ENCODE peak calls at places on chromosome 19, in nine cellular contexts. I is GM23338, S is AG04450, P is D721Med, F is transverse colon, N is dorsolateral prefrontal cortex, T is neural progenitor cell, V is heart right ventricle, R is RWPE1. U is an unnamed sample.

GRCh38 chr19:16985403-16985802 is 41.2 kb downstream of the CPAMD8 start:
- DNase-seq in I (no peak), F (no peak), S (no peak), T (no peak), V (no peak), R (no peak), N (no peak), P (no peak), U (no peak)

GRCh38 chr19:5250127-5250659 is 90.4 kb downstream of the PTPRS start:
- DNase-seq in I (no peak), N (peak; percentile 78), F (peak; percentile 28), V (peak; percentile 74), T (no peak), R (no peak), S (no peak), P (no peak), U (no peak)

GRCh38 chr19:10727599-10728250 is 9.8 kb downstream of the DNM2 start:
- DNase-seq in V (no peak), T (no peak), S (no peak), N (no peak), I (no peak), R (no peak), P (no peak), F (no peak), U (no peak)

GRCh38 chr19:46533085-46534081 is 37.7 kb upstream of the PNMA8B start:
- DNase-seq in S (no peak), N (no peak), P (no peak), R (no peak), I (peak; percentile 70), T (peak; percentile 69), F (no peak), V (no peak), U (no peak)

GRCh38 chr19:30924670-30925069 is 424.6 kb downstream of the TSHZ3 start:
- DNase-seq in S (no peak), V (no peak), I (no peak), P (no peak), F (peak; percentile 25), R (no peak), T (no peak), N (no peak), U (no peak)

GRCh38 chr19:47742636-47743035 is 2.7 kb upstream of the NOP53 start:
- DNase-seq in N (no peak), I (peak; percentile 53), P (no peak), V (no peak), F (no peak), T (peak; percentile 26), S (no peak), R (no peak), U (no peak)

GRCh38 chr19:31351212-31352193 is 2.3 kb upstream of the TSHZ3 start:
- DNase-seq in T (peak; percentile 68), V (no peak), S (no peak), F (peak; percentile 31), I (peak; percentile 62), R (peak; percentile 33), P (no peak), N (no peak), U (no peak)

GRCh38 chr19:38538793-38539528 is 78.8 kb downstream of the MAP4K1 start:
- DNase-seq in T (no peak), V (no peak), N (no peak), S (no peak), F (no peak), P (no peak), I (no peak), R (no peak), U (no peak)

GRCh38 chr19:35433448-35433847 is 14.6 kb upstream of the FFAR2 start:
- DNase-seq in N (no peak), P (no peak), V (no peak), R (no peak), F (no peak), S (no peak), T (no peak), I (no peak), U (no peak)

GRCh38 chr19:37948362-37948761 is 41.4 kb downstream of the SIPA1L3 start:
- DNase-seq in N (no peak), R (no peak), P (no peak), T (no peak), S (no peak), I (no peak), F (no peak), V (no peak), U (no peak)

GRCh38 chr19:51339687-51340656 is 2.0 kb downstream of the VSIG10L start:
- DNase-seq in R (peak; percentile 98), T (peak; percentile 98), F (peak; percentile 99), V (peak; percentile 97), I (peak; percentile 99), N (peak; percentile 94), P (peak; percentile 90), S (peak; percentile 91), U (peak; percentile 100)

GRCh38 chr19:42514449-42514848 is 13.8 kb downstream of the CEACAM1 start:
- DNase-seq in R (no peak), I (no peak), V (no peak), P (no peak), T (no peak), F (no peak), N (no peak), S (no peak), U (no peak)

GRCh38 chr19:861756-862528 is 2.5 kb downstream of the CFD start:
- DNase-seq in T (peak; percentile 88), F (peak; percentile 66), S (no peak), P (no peak), R (peak; percentile 75), I (peak; percentile 94), V (no peak), N (no peak), U (peak; percentile 92)
- TF ChIP-seq CTCF in T (peak; percentile 47), F (no peak), S (no peak), P (no peak), R (peak; percentile 41), I (peak; percentile 71), V (no peak), N (no peak), U (no peak)

GRCh38 chr19:1132625-1133383 is 29.0 kb downstream of the GPX4 start:
- DNase-seq in V (no peak), N (no peak), I (no peak), R (no peak), S (no peak), F (peak; percentile 47), T (no peak), P (no peak), U (no peak)
- TF ChIP-seq CTCF in V (no peak), N (no peak), I (no peak), R (no peak), S (no peak), F (no peak), T (no peak), P (no peak), U (no peak)

GRCh38 chr19:1035998-1036621 is 3.8 kb upstream of the ABCA7 start:
- DNase-seq in V (no peak), P (no peak), R (no peak), S (no peak), F (peak; percentile 7), I (peak; percentile 71), T (peak; percentile 44), N (no peak), U (no peak)
- TF ChIP-seq CTCF in V (no peak), P (peak; percentile 11), R (no peak), S (peak; percentile 12), F (no peak), I (peak; percentile 61), T (peak; percentile 26), N (no peak), U (no peak)

DNA sequence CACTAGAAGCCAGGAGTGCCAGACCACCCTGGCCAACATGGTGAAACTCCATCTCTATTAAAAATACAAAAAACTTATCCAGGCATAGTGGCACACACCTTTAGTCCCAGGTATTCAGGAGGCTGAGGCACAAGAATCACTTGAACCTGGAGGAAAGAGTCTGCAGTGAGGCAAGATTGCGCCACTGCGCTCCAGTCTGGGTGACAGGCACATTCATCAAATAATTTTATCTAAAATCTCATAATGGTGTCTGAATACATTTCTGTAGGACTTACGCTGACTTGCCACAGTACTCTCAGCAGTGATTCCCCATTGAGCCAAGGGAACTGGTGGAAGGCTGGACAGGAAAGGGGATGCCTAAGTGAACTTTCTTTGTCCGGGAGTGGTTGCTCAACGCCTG is 4.3 kb upstream of the ZNF28 start:
- DNase-seq in I (no peak), P (no peak), V (no peak), S (no peak), R (no peak), F (no peak), N (no peak), T (no peak), U (no peak)
- TF ChIP-seq CTCF in I (no peak), P (no peak), V (no peak), S (no peak), R (no peak), F (no peak), N (no peak), T (no peak), U (no peak)

GRCh38 chr19:49224856-49225255 is 67.3 kb downstream of the TRPM4 start:
- DNase-seq in I (peak; percentile 91), N (no peak), F (peak; percentile 77), V (no peak), T (peak; percentile 74), R (peak; percentile 65), P (peak; percentile 41), S (no peak), U (no peak)
- TF ChIP-seq CTCF in I (peak; percentile 94), N (peak; percentile 26), F (peak; percentile 56), V (peak; percentile 58), T (peak; percentile 60), R (peak; percentile 38), P (peak; percentile 50), S (peak; percentile 43), U (peak; percentile 44)

DNA sequence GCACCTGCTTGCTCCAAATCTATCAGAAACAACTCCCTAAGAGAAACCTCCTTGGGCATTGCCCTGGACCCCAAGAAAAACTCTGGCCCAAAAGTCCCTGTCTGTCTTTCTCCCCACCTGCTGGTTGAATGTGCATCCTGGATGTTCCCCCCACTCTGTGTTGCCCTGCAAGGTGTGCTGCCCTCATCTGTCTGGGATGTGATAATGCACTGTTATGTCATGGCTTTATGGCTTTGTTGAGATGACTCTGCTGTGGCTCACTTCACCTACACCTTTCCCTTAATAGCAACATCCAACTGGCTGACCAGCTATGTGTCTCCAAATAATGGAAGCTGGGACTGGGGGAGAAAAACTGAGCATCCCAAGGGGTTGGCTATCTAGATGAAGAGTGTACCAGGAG is 2.6 kb downstream of the ZNF20 start:
- DNase-seq in F (no peak), R (no peak), I (peak; percentile 73), T (no peak), V (no peak), P (no peak), S (no peak), N (no peak), U (no peak)
- TF ChIP-seq CTCF in F (no peak), R (no peak), I (peak; percentile 91), T (no peak), V (peak; percentile 48), P (peak; percentile 28), S (no peak), N (no peak), U (peak; percentile 80)